ENCODE peak calls at places on chromosomes 5 and 9, in four cellular contexts. V is NCI-H446 treated with DMSO at 0.1 percent for 48 hours; U is lower lobe of right lung; L is naive thymus-derived CD8-positive, alpha-beta T cell. S is an unnamed sample.

GRCh38 chr5:133205204-133205603 is 153.4 kb downstream of the HSPA4 start:
- DNase-seq in V (no peak), U (no peak), L (no peak), S (no peak)

GRCh38 chr9:117645245-117645636 is 59.0 kb upstream of the TLR4 start:
- DNase-seq in V (no peak), U (no peak), L (no peak), S (no peak)

GRCh38 chr9:71897573-71897972 is 13.4 kb downstream of the ABHD17B start:
- DNase-seq in V (no peak), U (no peak), L (peak), S (no peak)

GRCh38 chr9:109477269-109478203 is 20.6 kb downstream of the PTPN3 start:
- DNase-seq in V (no peak), U (peak), L (no peak), S (no peak)

GRCh38 chr9:91428927-91429351 is 5.3 kb upstream of the NFIL3 start:
- DNase-seq in V (no peak), U (peak), L (no peak), S (no peak)

GRCh38 chr5:10565785-10566506 is 2.1 kb downstream of the ANKRD33B start:
- DNase-seq in V (peak), U (no peak), L (no peak), S (no peak)

GRCh38 chr5:145925353-145925752 is 11.0 kb upstream of the SH3RF2 start:
- DNase-seq in V (no peak), U (no peak), L (no peak), S (no peak)

GRCh38 chr9:16450578-16450977 is 419.9 kb downstream of the BNC2 start:
- DNase-seq in V (no peak), U (no peak), L (no peak), S (no peak)

GRCh38 chr5:4011943-4012342 is 416.3 kb downstream of the IRX1 start:
- DNase-seq in V (no peak), U (no peak), L (no peak), S (no peak)

GRCh38 chr5:139386039-139386438 is 2.9 kb upstream of the SLC23A1 start:
- DNase-seq in V (no peak), U (no peak), L (no peak), S (peak)

GRCh38 chr5:152514827-152515397 is 109.8 kb upstream of the NMUR2 start:
- DNase-seq in V (no peak), U (no peak), L (no peak), S (no peak)